ENCODE peak calls at places on chromosomes 4 and X, in four cellular contexts. V is astrocyte, I is hepatocyte, S is sigmoid colon. Q is an unnamed sample. For H3K27me3, the result is how much of the 10 kb centered on the place peaks cover.

GRCh38 chr4:184384056-184384809 is 90.1 kb downstream of the IRF2 start:
- DNase-seq in V (peak), S (peak), I (peak), Q (peak)

GRCh38 chr4:8283631-8284121 is 14.1 kb downstream of the HTRA3 start:
- DNase-seq in I (no peak), V (no peak), S (peak), Q (no peak)

GRCh38 chrX:10570601-10571000 is 49.8 kb downstream of the MID1 start:
- DNase-seq in S (no peak), I (no peak), V (no peak), Q (peak)

GRCh38 chr4:145938618-145939177 is at the start of gene ZNF827:
- DNase-seq in V (peak), S (peak), I (peak), Q (peak)

GRCh38 chr4:125368161-125368560 is 53.4 kb downstream of the FAT4 start:
- DNase-seq in I (peak), V (peak), S (no peak), Q (peak)

GRCh38 chr4:176499518-176499917 is 179.8 kb downstream of the SPCS3 start:
- DNase-seq in I (no peak), S (no peak), V (peak), Q (peak)

GRCh38 chr4:74013269-74013668 is 14.8 kb upstream of the CXCL5 start:
- DNase-seq in V (no peak), I (no peak), S (no peak), Q (no peak)

GRCh38 chr4:142366821-142367220 is 479.3 kb downstream of the INPP4B start:
- DNase-seq in V (no peak), I (no peak), S (no peak), Q (peak)

GRCh38 chr4:83224502-83225197 is 59.9 kb downstream of the COQ2 start:
- DNase-seq in I (no peak), S (no peak), V (no peak), Q (no peak)

GRCh38 chrX:46257451-46257879 is 287.8 kb downstream of the ZNF674 start:
- DNase-seq in I (no peak), V (no peak), S (no peak), Q (no peak)

GRCh38 chr4:32841217-32841616 is 2121.0 kb downstream of the PCDH7 start:
- DNase-seq in I (peak), V (no peak), S (no peak), Q (no peak)

GRCh38 chrX:13520931-13521330 is 48.5 kb upstream of the EGFL6 start:
- DNase-seq in S (no peak), V (no peak), I (no peak), Q (peak)

GRCh38 chr4:15778191-15778741 is at the start of gene CD38:
- DNase-seq in V (no peak), S (peak), I (peak), Q (no peak)

GRCh38 chr4:3520276-3520675 is 11.9 kb downstream of the LRPAP1 start:
- DNase-seq in I (no peak), V (no peak), S (peak), Q (no peak)

GRCh38 chr4:180217070-180217469 is 2026.1 kb upstream of the TENM3 start:
- DNase-seq in S (no peak), V (no peak), I (no peak), Q (no peak)

GRCh38 chrX:34879361-34879760 is 63.2 kb upstream of the FAM47B start:
- DNase-seq in S (no peak), V (peak), I (no peak), Q (no peak)

GRCh38 chrX:129652565-129653169 is 2.1 kb downstream of the APLN start:
- DNase-seq in I (no peak), S (no peak), V (no peak), Q (no peak)
- H3K27me3 ChIP-seq in I (under half), S (under half), V (under half), Q (under half)

DNA sequence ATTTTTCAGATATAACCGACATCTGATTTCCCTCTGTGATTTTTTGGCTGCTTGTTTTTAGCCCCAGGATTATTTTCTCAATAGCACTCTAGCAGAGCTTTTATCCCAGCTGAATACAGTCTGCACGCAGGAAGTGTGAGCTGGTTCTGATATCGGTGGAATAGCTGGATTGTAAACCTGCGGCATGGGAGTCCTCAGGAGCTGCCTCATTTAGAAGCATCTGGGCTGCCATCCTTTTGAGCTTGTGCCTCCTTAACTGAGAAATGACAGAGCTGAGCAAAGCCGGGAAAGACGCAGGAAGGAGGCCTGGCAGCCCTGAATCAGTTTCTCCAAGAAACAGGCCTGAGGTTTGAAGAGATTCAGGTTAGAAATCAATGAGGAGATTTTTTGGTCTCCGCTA is 28.4 kb upstream of the GRPEL1 start:
- DNase-seq in S (no peak), V (no peak), I (no peak), Q (no peak)
- H3K27me3 ChIP-seq in S (under half), V (under half), I (under half), Q (under half)

GRCh38 chr4:181766061-181766460 is 477.1 kb upstream of the TENM3 start:
- DNase-seq in I (no peak), S (no peak), V (no peak), Q (no peak)

GRCh38 chr4:181756451-181756850 is 486.8 kb upstream of the TENM3 start:
- DNase-seq in I (no peak), S (no peak), V (no peak), Q (no peak)

GRCh38 chr4:181757921-181758320 is 485.3 kb upstream of the TENM3 start:
- DNase-seq in V (no peak), I (no peak), S (no peak), Q (no peak)

GRCh38 chr4:181761130-181761529 is 482.1 kb upstream of the TENM3 start:
- DNase-seq in I (no peak), S (no peak), V (peak), Q (no peak)

GRCh38 chr4:181760560-181760959 is 482.6 kb upstream of the TENM3 start:
- DNase-seq in V (no peak), S (no peak), I (no peak), Q (no peak)
- H3K27me3 ChIP-seq in V (under half), S (under half), I (under half), Q (under half)

GRCh38 chr4:81852031-81852715 is 380.5 kb upstream of the RASGEF1B start:
- DNase-seq in I (no peak), V (no peak), S (no peak), Q (no peak)

GRCh38 chr4:81850701-81851100 is 379.0 kb upstream of the RASGEF1B start:
- DNase-seq in V (no peak), I (no peak), S (no peak), Q (no peak)

DNA sequence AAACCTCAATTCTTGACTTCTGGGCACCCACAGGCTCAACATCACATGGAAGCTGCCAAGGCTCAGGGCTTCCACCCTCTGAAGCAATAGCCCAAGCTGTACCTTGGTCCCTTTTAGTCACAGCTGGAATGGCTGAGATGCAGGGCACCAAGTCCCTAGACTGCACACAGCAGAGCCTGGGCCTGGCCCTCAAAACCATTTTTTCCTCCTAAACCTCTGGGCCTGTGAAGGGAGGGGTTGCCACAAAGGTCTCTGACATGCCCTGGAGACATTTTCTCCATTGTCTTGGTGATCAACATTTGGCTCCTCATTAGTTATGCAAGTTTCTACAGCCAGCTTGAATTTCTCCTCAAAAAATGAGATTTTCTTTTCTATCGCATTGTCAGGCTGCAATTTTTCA is 382.7 kb upstream of the RASGEF1B start:
- DNase-seq in I (no peak), S (no peak), V (no peak), Q (no peak)
- H3K27me3 ChIP-seq in I (under half), S (under half), V (under half), Q (under half)

DNA sequence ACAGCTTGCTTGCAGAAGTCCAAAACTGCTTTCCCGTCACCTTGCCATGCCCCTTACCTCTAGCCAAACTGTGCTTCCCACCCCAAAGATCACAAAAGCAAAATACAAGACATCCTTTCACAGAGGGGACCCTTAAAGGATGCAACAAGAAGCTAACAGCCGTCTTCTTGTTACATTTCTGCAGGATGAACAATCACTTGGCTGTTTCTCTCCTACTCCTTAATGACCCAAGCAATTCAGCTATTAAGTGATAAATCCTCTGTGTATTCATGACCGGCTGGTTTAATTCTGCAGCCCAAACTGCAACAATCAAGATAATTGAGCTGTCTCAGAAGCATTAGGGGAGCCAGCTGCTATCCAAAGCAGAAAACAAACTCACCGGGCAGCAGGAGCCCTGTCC is 85.9 kb upstream of the ACSL4 start:
- DNase-seq in S (no peak), I (no peak), V (peak), Q (no peak)
- H3K27me3 ChIP-seq in S (under half), I (under half), V (under half), Q (half or more)

GRCh38 chr4:103885152-103885551 is 165.4 kb upstream of the TACR3 start:
- DNase-seq in S (no peak), I (no peak), V (no peak), Q (no peak)
- H3K27me3 ChIP-seq in S (under half), I (under half), V (under half), Q (under half)

DNA sequence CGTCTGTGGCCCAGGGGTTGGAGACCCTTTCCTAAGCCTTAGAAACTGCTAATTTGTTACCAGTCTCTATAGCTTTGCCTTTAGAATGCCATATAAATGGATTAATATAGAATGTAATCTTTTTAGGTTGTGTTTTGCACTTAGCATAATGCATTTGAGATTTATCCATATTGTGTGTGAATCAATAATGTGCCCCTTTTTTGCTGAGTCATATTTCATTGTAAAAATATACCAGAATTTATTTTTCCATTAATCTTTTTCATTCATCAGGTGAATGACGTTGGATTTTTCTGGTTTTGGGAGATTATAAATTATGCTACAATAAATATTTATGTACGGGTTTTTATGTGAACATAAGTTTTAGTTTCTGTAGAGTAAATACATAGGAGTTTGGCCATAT is 478.8 kb upstream of the MAGEB18 start:
- DNase-seq in I (no peak), V (no peak), S (no peak), Q (no peak)
- H3K27me3 ChIP-seq in I (under half), V (under half), S (under half), Q (under half)

GRCh38 chrX:154525606-154526490 is 9.8 kb upstream of the FAM3A start:
- DNase-seq in V (no peak), I (no peak), S (no peak), Q (no peak)
- H3K27me3 ChIP-seq in V (under half), I (under half), S (under half), Q (under half)

GRCh38 chrX:132983496-132983895 is 25.1 kb upstream of the HS6ST2 start:
- DNase-seq in V (no peak), S (no peak), I (no peak), Q (no peak)

GRCh38 chrX:132984058-132984650 is 25.7 kb upstream of the HS6ST2 start:
- DNase-seq in S (no peak), V (no peak), I (no peak), Q (no peak)

GRCh38 chrX:132986556-132986955 is 28.1 kb upstream of the HS6ST2 start:
- DNase-seq in I (no peak), S (no peak), V (no peak), Q (no peak)
- H3K27me3 ChIP-seq in I (under half), S (under half), V (under half), Q (under half)